ENCODE peak calls at places on chromosomes 5 and 9, in five cellular contexts. N, T, O, U and I are unnamed samples.

GRCh38 chr5:19261879-19262278 is 726.1 kb downstream of the CDH18 start:
- DNase-seq in U (no peak), N (no peak), O (no peak), T (no peak), I (no peak)

GRCh38 chr9:79700607-79701330 is 129.0 kb downstream of the TLE4 start:
- DNase-seq in T (no peak), U (no peak), N (no peak), O (no peak), I (no peak)

GRCh38 chr5:59062986-59063683 is 480.3 kb downstream of the RAB3C start:
- DNase-seq in U (no peak), T (no peak), O (no peak), N (no peak), I (no peak)

GRCh38 chr5:150648294-150649107 is 8.0 kb downstream of the SYNPO start:
- DNase-seq in O (peak; percentile 50), U (no peak), T (no peak), N (no peak), I (no peak)

GRCh38 chr9:70510157-70510770 is 95.8 kb upstream of the KLF9 start:
- DNase-seq in N (no peak), O (peak; percentile 79), T (peak; percentile 45), U (peak; percentile 43), I (peak; percentile 22)

GRCh38 chr9:137435980-137436760 is 5.0 kb downstream of the ENTPD8 start:
- DNase-seq in T (peak; percentile 85), N (peak; percentile 84), O (peak; percentile 93), U (peak; percentile 90), I (peak; percentile 96)

GRCh38 chr5:180332051-180332517 is 21.1 kb downstream of the GFPT2 start:
- DNase-seq in O (peak; percentile 79), U (no peak), N (no peak), T (no peak), I (peak; percentile 56)

GRCh38 chr5:137156175-137156574 is 343.0 kb downstream of the SPOCK1 start:
- DNase-seq in T (no peak), N (no peak), U (no peak), O (no peak), I (no peak)

GRCh38 chr5:80653497-80653896 is 955 bp upstream of the MSH3 start:
- DNase-seq in O (no peak), U (no peak), N (no peak), T (no peak), I (no peak)

GRCh38 chr5:1315018-1315708 is 20.3 kb upstream of the TERT start:
- DNase-seq in U (no peak), T (no peak), N (no peak), O (no peak), I (no peak)

GRCh38 chr9:128149001-128149701 is at the start of gene LCN2:
- DNase-seq in N (no peak), T (no peak), O (peak; percentile 72), U (peak; percentile 82), I (peak; percentile 96)

GRCh38 chr9:133148351-133149129 is 15.2 kb downstream of the GBGT1 start:
- DNase-seq in U (no peak), O (peak; percentile 84), N (no peak), T (peak; percentile 63), I (peak; percentile 71)

GRCh38 chr9:33489070-33489469 is 15.3 kb upstream of the NOL6 start:
- DNase-seq in O (no peak), T (no peak), N (no peak), U (no peak), I (no peak)

GRCh38 chr9:128457207-128457606 is 1.4 kb downstream of the ODF2 start:
- DNase-seq in N (no peak), U (no peak), O (no peak), T (no peak), I (no peak)

GRCh38 chr9:127776195-127776918 is 2.1 kb downstream of the SH2D3C start:
- DNase-seq in U (peak; percentile 76), O (no peak), N (no peak), T (no peak), I (no peak)

GRCh38 chr9:109802491-109802890 is 22.5 kb downstream of the PALM2AKAP2 start:
- DNase-seq in O (no peak), N (no peak), T (no peak), U (no peak), I (no peak)

GRCh38 chr9:109799792-109800191 is 19.8 kb downstream of the PALM2AKAP2 start:
- DNase-seq in U (no peak), N (peak; percentile 75), T (no peak), O (no peak), I (peak; percentile 49)

GRCh38 chr9:109799141-109799540 is 19.1 kb downstream of the PALM2AKAP2 start:
- DNase-seq in U (no peak), T (no peak), N (no peak), O (no peak), I (no peak)

GRCh38 chr9:109805054-109805453 is 25.1 kb downstream of the PALM2AKAP2 start:
- DNase-seq in N (no peak), U (no peak), T (no peak), O (no peak), I (no peak)

GRCh38 chr9:109801484-109801883 is 21.5 kb downstream of the PALM2AKAP2 start:
- DNase-seq in U (no peak), O (no peak), T (no peak), N (no peak), I (no peak)
- H3K27ac ChIP-seq in U (no peak overlapping the region), O (no peak overlapping the region), T (no peak overlapping the region), N (no peak overlapping the region), I (no peak overlapping the region)

GRCh38 chr5:143213851-143214363 is 189.6 kb downstream of the NR3C1 start:
- DNase-seq in U (no peak), T (no peak), N (no peak), O (no peak), I (no peak)
- H3K27ac ChIP-seq in U (no peak overlapping the region), T (peak overlapping the region; percentile 56), N (peak overlapping the region; percentile 24), O (no peak overlapping the region), I (no peak overlapping the region)

DNA sequence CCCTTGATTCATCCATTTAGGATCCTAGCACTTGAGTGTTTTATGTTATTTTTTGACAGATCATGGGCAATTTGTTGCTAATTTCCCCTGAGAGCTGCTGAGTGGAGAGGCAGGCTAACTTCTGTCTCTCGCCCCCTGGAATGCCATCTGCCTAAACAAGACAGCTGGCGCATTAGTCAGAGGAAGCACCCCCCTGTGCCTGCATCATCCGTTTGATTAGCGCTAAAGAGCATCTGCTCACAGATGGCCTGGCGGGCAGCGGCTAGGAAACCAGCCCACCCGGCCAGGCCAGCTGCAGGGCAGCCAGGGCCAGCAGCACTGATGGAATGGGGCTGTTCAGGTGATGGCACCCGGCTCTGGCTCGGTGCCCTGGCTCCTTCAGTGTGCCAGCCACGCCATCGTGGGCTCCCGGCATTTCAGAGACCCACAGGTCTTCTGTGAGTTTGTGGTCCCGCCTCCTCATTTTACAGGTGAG is 22.9 kb upstream of the ASS1 start:
- DNase-seq in O (no peak), N (peak; percentile 81), U (no peak), T (peak; percentile 36), I (peak; percentile 68)
- H3K27ac ChIP-seq in O (no peak overlapping the region), N (no peak overlapping the region), U (no peak overlapping the region), T (no peak overlapping the region), I (peak overlapping the region; percentile 23)

DNA sequence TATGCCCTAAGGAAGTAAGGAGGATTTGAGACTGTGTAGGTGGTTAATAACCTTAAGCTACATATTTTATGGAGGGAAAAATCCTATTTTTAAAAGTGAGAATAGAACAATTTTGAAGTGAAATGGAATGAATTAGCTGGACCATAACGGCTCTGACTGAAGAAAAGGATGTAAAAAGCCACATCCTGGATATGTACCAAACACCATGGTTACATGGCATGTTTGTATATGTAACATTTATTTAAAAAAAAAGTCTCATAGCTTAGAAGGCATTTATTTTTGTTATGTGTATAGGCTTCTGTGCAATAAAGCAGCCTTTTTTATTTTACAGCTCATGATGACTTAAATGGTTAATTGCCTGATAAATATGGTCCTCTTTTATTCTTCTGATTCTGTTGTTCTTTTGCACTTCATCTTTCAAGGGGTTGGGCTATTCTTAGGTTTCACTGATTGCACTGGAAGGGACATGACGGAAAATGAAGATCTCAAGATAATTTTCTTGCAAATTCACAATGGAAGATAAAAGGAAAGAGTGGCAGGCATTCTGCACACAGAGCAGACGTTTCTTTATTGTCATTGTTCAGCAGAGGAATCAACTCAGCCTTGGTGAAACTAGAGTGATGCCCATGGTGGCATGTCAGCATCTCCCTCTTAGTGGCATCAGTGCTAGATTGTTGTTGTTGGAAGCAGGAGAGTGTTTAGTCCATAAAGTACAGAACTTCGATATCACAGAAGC is 63.1 kb downstream of the DOCK8 start:
- DNase-seq in T (no peak), U (no peak), N (no peak), O (no peak), I (no peak)
- H3K27ac ChIP-seq in T (no peak overlapping the region), U (no peak overlapping the region), N (no peak overlapping the region), O (no peak overlapping the region), I (no peak overlapping the region)

GRCh38 chr9:134175808-134176598 is 11.6 kb upstream of the RNU6ATAC start:
- DNase-seq in N (no peak), T (no peak), U (no peak), O (no peak), I (no peak)
- H3K27ac ChIP-seq in N (no peak overlapping the region), T (no peak overlapping the region), U (no peak overlapping the region), O (no peak overlapping the region), I (no peak overlapping the region)